ENCODE peak calls at places on chromosomes 2 and 18, in eight cellular contexts. H, G, Q, A, D, W, T and B are unnamed samples.

GRCh38 chr2:81747481-81748070 is 1443.0 kb upstream of the LRRTM1 start:
- DNase-seq in H (no peak), G (no peak), Q (no peak), A (no peak), D (no peak), W (no peak), T (no peak), B (no peak)

GRCh38 chr2:65402339-65402738 is 30.1 kb downstream of the SPRED2 start:
- DNase-seq in H (no peak), G (no peak), Q (no peak), A (no peak), D (no peak), W (no peak), T (no peak), B (no peak)

GRCh38 chr2:104090407-104090806 is 763.5 kb upstream of the POU3F3 start:
- DNase-seq in H (no peak), G (no peak), Q (no peak), A (no peak), D (no peak), W (no peak), T (no peak), B (no peak)

GRCh38 chr18:5197032-5197434 is at the start of gene AKAIN1:
- DNase-seq in H (no peak), G (no peak), Q (no peak), A (peak), D (no peak), W (peak), T (peak), B (no peak)

GRCh38 chr2:11716689-11717321 is 29.6 kb upstream of the LPIN1 start:
- DNase-seq in H (no peak), G (no peak), Q (no peak), A (no peak), D (peak), W (no peak), T (no peak), B (no peak)

GRCh38 chr2:109254174-109254904 is 125.3 kb downstream of the SH3RF3 start:
- DNase-seq in H (no peak), G (peak), Q (no peak), A (no peak), D (no peak), W (no peak), T (no peak), B (no peak)

GRCh38 chr2:133271105-133271504 is 297.2 kb downstream of the NCKAP5 start:
- DNase-seq in H (no peak), G (no peak), Q (no peak), A (peak), D (no peak), W (no peak), T (peak), B (no peak)

GRCh38 chr18:74724186-74724585 is 126.5 kb downstream of the ZNF407 start:
- DNase-seq in H (no peak), G (no peak), Q (no peak), A (no peak), D (peak), W (no peak), T (no peak), B (no peak)

GRCh38 chr2:47298739-47299138 is 104.2 kb upstream of the MSH2 start:
- DNase-seq in H (no peak), G (no peak), Q (no peak), A (no peak), D (no peak), W (no peak), T (no peak), B (no peak)

GRCh38 chr2:183455056-183455455 is 330.8 kb downstream of the NUP35 start:
- DNase-seq in H (no peak), G (no peak), Q (no peak), A (no peak), D (peak), W (no peak), T (no peak), B (no peak)

GRCh38 chr2:200765139-200765951 is 46.4 kb upstream of the BZW1 start:
- DNase-seq in H (peak), G (no peak), Q (no peak), A (peak), D (peak), W (peak), T (no peak), B (peak)

GRCh38 chr2:205073433-205074020 is 528.3 kb downstream of the PARD3B start:
- DNase-seq in H (no peak), G (no peak), Q (no peak), A (no peak), D (no peak), W (no peak), T (no peak), B (peak)